ENCODE peak calls at places on chromosomes 5 and 9, in seven cellular contexts. K is thyroid gland, Y is colonic mucosa, P is astrocyte, W is DND-41, X is thoracic aorta, M is fibroblast of pulmonary artery. Z is an unnamed sample.

GRCh38 chr5:74673011-74673790 is 11.8 kb upstream of the HEXB start:
- DNase-seq in K (no peak), Y (no peak), P (no peak), W (no peak), X (no peak), M (peak; percentile 67), Z (no peak)

GRCh38 chr5:7754997-7755596 is 95.8 kb downstream of the CFAP90 start:
- DNase-seq in K (peak; percentile 55), Y (peak; percentile 57), P (no peak), W (peak; percentile 52), X (no peak), M (peak; percentile 27), Z (no peak)

GRCh38 chr9:134525841-134526797 is 115.5 kb upstream of the COL5A1 start:
- DNase-seq in K (no peak), Y (no peak), P (no peak), W (no peak), X (no peak), M (peak; percentile 52), Z (no peak)

GRCh38 chr5:141811287-141812155 is 66.7 kb downstream of the PCDH1 start:
- DNase-seq in K (no peak), Y (no peak), P (no peak), W (peak; percentile 13), X (no peak), M (no peak), Z (no peak)

GRCh38 chr5:106399381-106399780 is 1271.4 kb downstream of the EFNA5 start:
- DNase-seq in K (no peak), Y (no peak), P (peak; percentile 74), W (no peak), X (no peak), M (peak; percentile 67), Z (no peak)

GRCh38 chr9:110351009-110351467 is 13.4 kb upstream of the TXNDC8 start:
- DNase-seq in K (no peak), Y (peak; percentile 26), P (peak; percentile 87), W (no peak), X (no peak), M (peak; percentile 68), Z (no peak)

GRCh38 chr5:52983731-52984620 is 5.2 kb upstream of the ITGA2 start:
- DNase-seq in K (no peak), Y (no peak), P (peak; percentile 87), W (no peak), X (no peak), M (peak; percentile 54), Z (no peak)

GRCh38 chr9:111250836-111251452 is 79.1 kb downstream of the OR2K2 start:
- DNase-seq in K (no peak), Y (no peak), P (no peak), W (no peak), X (no peak), M (no peak), Z (no peak)

GRCh38 chr9:114499528-114499927 is 5.7 kb downstream of the WHRN start:
- DNase-seq in K (no peak), Y (no peak), P (no peak), W (no peak), X (no peak), M (no peak), Z (no peak)

GRCh38 chr9:32427111-32427873 is 42.8 kb downstream of the ACO1 start:
- DNase-seq in K (no peak), Y (peak; percentile 25), P (peak; percentile 29), W (peak; percentile 58), X (no peak), M (peak; percentile 41), Z (no peak)

GRCh38 chr5:53055359-53055758 is 54.2 kb downstream of the MOCS2 start:
- DNase-seq in K (no peak), Y (no peak), P (no peak), W (no peak), X (no peak), M (no peak), Z (no peak)

GRCh38 chr9:93126825-93127368 is 7.2 kb downstream of the NINJ1 start:
- DNase-seq in K (peak; percentile 73), Y (no peak), P (no peak), W (no peak), X (peak; percentile 16), M (no peak), Z (no peak)

GRCh38 chr5:43851741-43852140 is 248.8 kb downstream of the NNT start:
- DNase-seq in K (no peak), Y (no peak), P (no peak), W (no peak), X (no peak), M (no peak), Z (no peak)

DNA sequence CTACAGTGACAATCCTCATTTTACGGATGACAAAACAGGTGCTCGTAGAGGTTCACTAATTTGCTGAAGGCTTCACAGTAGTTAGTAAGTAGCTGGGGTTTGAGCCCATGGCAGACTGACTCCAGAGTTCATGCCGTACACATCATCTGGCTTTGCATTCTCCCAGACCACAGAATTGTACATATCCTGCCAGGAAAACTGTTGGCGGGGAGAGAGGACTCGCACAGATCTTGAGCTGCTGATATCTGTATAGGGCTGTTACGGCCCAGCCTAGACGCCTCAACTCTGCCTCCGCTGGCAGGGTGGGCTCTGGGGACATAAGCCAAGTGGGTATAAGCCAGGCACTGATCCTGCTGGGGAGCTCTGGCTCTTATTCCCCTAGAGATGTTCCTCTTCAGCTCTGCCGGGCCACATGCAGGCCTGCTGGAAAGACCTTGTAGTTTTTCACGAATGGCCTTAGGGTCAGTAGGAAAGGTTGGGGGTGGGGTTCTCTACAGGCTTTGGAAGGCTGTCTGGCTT is 16.3 kb downstream of the LARP1 start:
- DNase-seq in K (no peak), Y (no peak), P (peak; percentile 94), W (no peak), X (no peak), M (peak; percentile 83), Z (no peak)
- TF ChIP-seq CTCF in K (no peak), Y (no peak), P (no peak), W (peak; percentile 12), X (no peak), M (no peak), Z (no peak)

DNA sequence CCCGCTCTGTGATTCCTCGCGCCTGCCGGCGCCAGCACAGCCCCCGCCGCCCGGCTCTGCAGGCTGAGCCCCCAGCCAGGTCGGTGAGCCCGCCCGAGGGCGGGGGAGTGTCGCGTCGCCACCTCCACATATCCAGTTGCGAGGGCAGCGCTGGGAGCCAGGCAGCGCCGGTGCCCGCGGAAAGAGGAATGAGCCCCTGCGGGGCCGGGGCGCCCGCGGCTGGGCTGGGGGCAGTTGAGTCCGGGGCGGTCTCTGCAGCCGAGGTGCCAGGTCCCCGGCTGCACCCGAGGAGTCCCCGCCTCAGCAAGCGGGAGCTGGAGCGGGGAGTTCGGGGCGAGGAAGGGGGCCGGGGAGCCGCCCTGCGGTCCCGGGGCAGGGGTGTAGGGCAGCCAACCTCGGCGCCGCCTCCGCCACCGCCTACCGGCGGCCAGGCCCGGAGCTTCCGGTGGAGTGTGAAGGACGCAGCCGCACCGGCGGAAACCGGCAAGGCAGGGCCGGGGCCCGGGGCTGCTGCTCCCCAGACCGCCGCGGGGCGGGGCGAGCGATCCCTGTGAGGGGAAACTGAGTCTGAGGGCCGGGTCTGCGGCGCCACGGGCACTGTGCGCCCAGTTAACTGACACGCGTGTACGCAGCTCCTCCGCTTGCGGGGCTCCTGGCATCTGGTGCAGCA is 2.3 kb upstream of the TRAF1 start:
- DNase-seq in K (peak; percentile 77), Y (peak; percentile 84), P (no peak), W (peak; percentile 57), X (no peak), M (peak; percentile 42), Z (no peak)
- TF ChIP-seq CTCF in K (no peak), Y (no peak), P (no peak), W (no peak), X (peak; percentile 19), M (no peak), Z (peak; percentile 4)

DNA sequence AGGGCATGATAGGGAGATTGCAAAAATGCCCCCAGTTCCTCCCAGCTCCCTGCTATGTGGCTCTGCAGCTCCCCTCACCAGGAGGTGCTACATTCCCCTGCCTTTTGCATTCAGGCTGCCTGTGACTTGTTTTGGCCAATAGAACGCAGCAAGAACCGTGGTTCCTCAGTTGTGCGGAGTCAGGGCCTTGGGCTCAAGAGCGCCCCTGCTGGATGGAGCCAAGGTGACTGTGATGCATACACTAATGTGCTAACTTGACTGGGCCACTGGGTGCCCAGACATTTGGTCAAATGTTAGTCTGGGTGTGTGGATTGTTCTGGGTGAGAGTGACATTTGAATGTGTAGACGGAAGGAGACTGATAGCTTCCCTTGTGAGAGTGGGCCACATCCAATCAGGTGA is 123.3 kb upstream of the MVB12B start:
- DNase-seq in K (no peak), Y (no peak), P (no peak), W (no peak), X (no peak), M (no peak), Z (no peak)
- TF ChIP-seq CTCF in K (no peak), Y (no peak), P (no peak), W (peak; percentile 44), X (no peak), M (peak; percentile 3), Z (no peak)

DNA sequence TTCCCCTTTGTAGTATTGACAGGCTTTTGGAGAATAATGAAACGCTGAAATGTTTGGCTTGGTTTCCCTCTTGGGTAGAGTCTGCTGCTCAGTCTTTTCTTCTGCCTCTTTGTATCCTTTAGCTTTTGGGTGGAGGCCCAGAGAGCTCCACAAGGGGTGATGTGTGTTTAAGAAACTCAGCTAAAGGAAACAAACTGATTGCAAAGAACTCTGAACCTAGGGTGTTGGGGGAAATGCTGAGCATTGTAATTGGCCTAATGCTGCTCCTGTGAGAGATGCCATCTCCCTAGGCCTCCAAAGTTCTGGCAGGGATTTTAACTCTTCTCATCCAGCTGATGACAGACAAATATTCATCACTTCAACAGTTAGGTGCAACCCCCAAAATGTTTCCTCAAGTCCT is 30.7 kb upstream of the ZSWIM6 start:
- DNase-seq in K (peak; percentile 73), Y (no peak), P (no peak), W (no peak), X (no peak), M (peak; percentile 67), Z (no peak)
- TF ChIP-seq CTCF in K (no peak), Y (no peak), P (no peak), W (no peak), X (no peak), M (peak; percentile 22), Z (no peak)